ENCODE peak calls at places on chromosomes 5 and 9, in eight cellular contexts. M is heart left ventricle, S is GM12865, H is fibroblast of pulmonary artery, P is hepatocyte, R is fibroblast of mammary gland, L is left ventricle myocardium inferior, T is lower leg skin. O is an unnamed sample.
A peak's percentile ranks its signal among the peaks of the same experiment; 100 is the strongest.

GRCh38 chr5:112733586-112733985 is 4.1 kb upstream of the APC start:
- DNase-seq in P (no peak), L (no peak), S (no peak), R (peak; percentile 6), T (no peak), H (no peak), M (no peak), O (peak; percentile 11)

GRCh38 chr9:120985759-120986353 is 59.3 kb upstream of the TRAF1 start:
- DNase-seq in S (peak; percentile 59), H (peak; percentile 73), P (peak; percentile 56), R (peak; percentile 70), M (no peak), L (no peak), T (no peak), O (peak; percentile 66)

GRCh38 chr9:22446589-22446949 is at the start of gene DMRTA1:
- DNase-seq in L (peak; percentile 84), M (peak; percentile 82), S (no peak), T (peak; percentile 61), H (peak; percentile 59), P (peak; percentile 68), R (peak; percentile 48), O (peak; percentile 89)

GRCh38 chr5:2653991-2654390 is 97.5 kb downstream of the IRX2 start:
- DNase-seq in R (no peak), P (no peak), S (no peak), T (no peak), M (no peak), L (no peak), H (no peak), O (no peak)

GRCh38 chr9:34253460-34253837 is 74.6 kb downstream of the UBAP1 start:
- DNase-seq in M (peak; percentile 84), L (peak; percentile 69), R (peak; percentile 78), P (peak; percentile 24), S (no peak), T (no peak), H (peak; percentile 69), O (peak; percentile 46)

GRCh38 chr5:176817864-176818377 is 7.6 kb downstream of the UNC5A start:
- DNase-seq in R (peak; percentile 13), T (no peak), P (peak; percentile 58), H (peak; percentile 14), L (no peak), M (no peak), S (no peak), O (peak; percentile 22)

GRCh38 chr9:137460363-137461315 is 1.5 kb upstream of the NSMF start:
- DNase-seq in P (no peak), M (peak; percentile 32), R (no peak), L (no peak), S (no peak), T (no peak), H (no peak), O (no peak)

GRCh38 chr5:131386779-131387178 is 122.9 kb downstream of the CDC42SE2 start:
- DNase-seq in L (no peak), S (no peak), P (peak; percentile 10), R (no peak), T (no peak), M (no peak), H (peak; percentile 30), O (no peak)

GRCh38 chr9:87112656-87113055 is 165.3 kb upstream of the GAS1 start:
- DNase-seq in L (no peak), R (peak; percentile 98), S (no peak), T (no peak), M (no peak), H (peak; percentile 62), P (no peak), O (no peak)

GRCh38 chr5:89437450-89438435 is 554.8 kb upstream of the MEF2C start:
- DNase-seq in H (no peak), P (no peak), R (peak; percentile 3), S (peak; percentile 26), L (no peak), T (no peak), M (no peak), O (no peak)

GRCh38 chr5:138833095-138833494 is 42.0 kb downstream of the LRRTM2 start:
- DNase-seq in H (no peak), S (no peak), L (no peak), M (no peak), T (no peak), R (no peak), P (no peak), O (no peak)

GRCh38 chr5:82918311-82919031 is 158.7 kb downstream of the TMEM167A start:
- DNase-seq in L (no peak), T (no peak), P (no peak), H (peak; percentile 10), M (no peak), S (no peak), R (peak; percentile 55), O (no peak)

GRCh38 chr9:36772449-36773370 is 200.0 kb downstream of the MELK start:
- DNase-seq in T (no peak), L (no peak), R (peak; percentile 22), P (peak; percentile 52), M (no peak), H (peak; percentile 43), S (peak; percentile 12), O (peak; percentile 65)

GRCh38 chr9:124676159-124676551 is 95.0 kb downstream of the NR6A1 start:
- DNase-seq in R (no peak), H (no peak), P (no peak), T (no peak), L (no peak), M (no peak), S (no peak), O (no peak)

GRCh38 chr9:137960496-137960895 is 82.9 kb downstream of the CACNA1B start:
- DNase-seq in H (no peak), M (no peak), R (no peak), L (no peak), P (no peak), S (no peak), T (no peak), O (no peak)

GRCh38 chr9:37104183-37104889 is 16.0 kb upstream of the ZCCHC7 start:
- DNase-seq in P (peak; percentile 62), M (no peak), H (peak; percentile 77), L (no peak), S (peak; percentile 45), T (no peak), R (peak; percentile 90), O (peak; percentile 94)

GRCh38 chr5:151093476-151093889 is 12.6 kb upstream of the TNIP1 start:
- DNase-seq in P (peak; percentile 57), H (peak; percentile 96), M (no peak), L (no peak), S (peak; percentile 49), R (peak; percentile 97), T (peak; percentile 75), O (peak; percentile 91)

GRCh38 chr5:62206150-62206829 is 99.7 kb upstream of the KIF2A start:
- DNase-seq in L (no peak), P (peak; percentile 26), M (no peak), S (peak; percentile 18), R (peak; percentile 5), T (no peak), H (peak; percentile 6), O (peak; percentile 17)

GRCh38 chr9:93908591-93909241 is 46.4 kb downstream of the BARX1 start:
- DNase-seq in M (no peak), T (no peak), H (no peak), R (no peak), S (no peak), L (no peak), P (no peak), O (no peak)
- TF ChIP-seq CTCF in M (no peak), T (no peak), H (no peak), R (no peak), S (peak; percentile 8), L (no peak), P (no peak), O (no peak)

GRCh38 chr5:139955616-139956283 is 87.3 kb downstream of the NRG2 start:
- DNase-seq in T (no peak), P (no peak), H (no peak), R (no peak), L (no peak), M (no peak), S (peak; percentile 44), O (no peak)
- H3K4me3 ChIP-seq in T (no peak overlapping the region), P (no peak overlapping the region), H (no peak overlapping the region), R (no peak overlapping the region), L (no peak overlapping the region), M (no peak overlapping the region), S (no peak overlapping the region), O (no peak overlapping the region)

GRCh38 chr9:112496074-112496722 is 9.6 kb downstream of the KIAA1958 start:
- DNase-seq in M (no peak), L (no peak), T (no peak), H (no peak), P (no peak), R (no peak), S (no peak), O (no peak)

GRCh38 chr9:112502177-112502946 is 15.7 kb downstream of the KIAA1958 start:
- DNase-seq in H (no peak), R (no peak), M (no peak), S (no peak), L (no peak), T (no peak), P (no peak), O (peak; percentile 14)

GRCh38 chr9:112503170-112503569 is 16.5 kb downstream of the KIAA1958 start:
- DNase-seq in R (no peak), T (no peak), S (no peak), H (no peak), M (no peak), L (peak; percentile 18), P (no peak), O (peak; percentile 20)

GRCh38 chr9:112505083-112505482 is 18.5 kb downstream of the KIAA1958 start:
- DNase-seq in H (no peak), M (no peak), T (no peak), L (no peak), R (no peak), P (peak; percentile 14), S (no peak), O (no peak)

GRCh38 chr9:112500842-112501241 is 14.2 kb downstream of the KIAA1958 start:
- DNase-seq in S (no peak), L (no peak), T (no peak), M (no peak), P (no peak), R (no peak), H (no peak), O (no peak)
- TF ChIP-seq CTCF in S (no peak), L (no peak), T (no peak), M (no peak), P (no peak), R (no peak), H (no peak), O (no peak)

DNA sequence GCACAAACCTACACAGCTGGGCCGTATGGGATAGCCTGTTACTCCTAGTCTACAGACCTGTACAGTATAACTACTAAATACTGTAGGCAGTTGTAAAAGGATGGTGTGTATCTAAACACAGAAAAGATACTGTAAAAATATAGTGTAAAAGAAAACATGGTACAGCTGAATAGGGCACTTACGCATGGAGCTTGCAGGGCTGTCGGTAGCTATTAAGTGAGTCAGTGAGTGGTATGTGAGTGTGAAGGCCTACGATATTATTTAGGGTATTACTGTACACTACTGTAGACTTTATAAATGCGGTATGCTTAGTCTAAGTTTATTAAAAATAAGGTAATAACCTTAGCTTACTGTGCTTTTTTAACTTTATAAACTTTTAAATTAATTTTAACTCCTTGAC is 1.2 kb downstream of the ZCCHC9 start:
- DNase-seq in M (no peak), S (no peak), T (no peak), L (no peak), R (peak; percentile 34), P (no peak), H (no peak), O (no peak)
- H3K4me3 ChIP-seq in M (peak overlapping the region; percentile 87), S (no peak overlapping the region), T (no peak overlapping the region), L (peak overlapping the region; percentile 85), R (peak overlapping the region; percentile 83), P (peak overlapping the region; percentile 54), H (peak overlapping the region; percentile 94), O (peak overlapping the region; percentile 89)

O was measured in epithelial cell of esophagus.